ENCODE peak calls at places on chromosomes 12 and 14, in seven cellular contexts. P, D, M, W, K, C and U are unnamed samples.

GRCh38 chr12:57552692-57553321 is 3.0 kb downstream of the KIF5A start:
- DNase-seq in P (peak; percentile 28), D (no peak), M (no peak), W (no peak), K (no peak), C (peak; percentile 16), U (no peak)

GRCh38 chr14:92670967-92671366 is 77.5 kb downstream of the LGMN start:
- DNase-seq in P (peak; percentile 83), D (no peak), M (no peak), W (no peak), K (no peak), C (peak; percentile 35), U (no peak)

GRCh38 chr14:68552597-68552996 is 240.3 kb downstream of the ZFP36L1 start:
- DNase-seq in P (peak; percentile 45), D (no peak), M (no peak), W (no peak), K (no peak), C (peak; percentile 59), U (peak; percentile 30)

GRCh38 chr12:131499160-131499863 is 211.6 kb upstream of the SFSWAP start:
- DNase-seq in P (no peak), D (no peak), M (no peak), W (no peak), K (no peak), C (no peak), U (peak; percentile 52)

GRCh38 chr14:89767861-89768268 is 186.7 kb downstream of the EFCAB11 start:
- DNase-seq in P (peak; percentile 70), D (peak; percentile 66), M (peak; percentile 79), W (peak; percentile 45), K (no peak), C (peak; percentile 64), U (no peak)

GRCh38 chr12:65100140-65100539 is 21.0 kb downstream of the WIF1 start:
- DNase-seq in P (peak; percentile 39), D (no peak), M (no peak), W (no peak), K (no peak), C (no peak), U (no peak)

GRCh38 chr14:32010561-32011188 is 66.4 kb upstream of the ARHGAP5 start:
- DNase-seq in P (peak; percentile 87), D (no peak), M (no peak), W (peak; percentile 37), K (no peak), C (peak; percentile 67), U (no peak)

GRCh38 chr12:54040148-54040494 is 7.3 kb downstream of the HOXC5 start:
- DNase-seq in P (peak; percentile 73), D (no peak), M (no peak), W (no peak), K (no peak), C (no peak), U (no peak)

GRCh38 chr14:90805662-90806548 is 10.3 kb downstream of the TTC7B start:
- DNase-seq in P (peak; percentile 36), D (no peak), M (no peak), W (no peak), K (no peak), C (peak; percentile 21), U (peak; percentile 46)

GRCh38 chr12:16437281-16437816 is 89.9 kb downstream of the MGST1 start:
- DNase-seq in P (no peak), D (no peak), M (no peak), W (no peak), K (no peak), C (no peak), U (no peak)

GRCh38 chr12:78483767-78484315 is 380.7 kb upstream of the SYT1 start:
- DNase-seq in P (no peak), D (no peak), M (no peak), W (no peak), K (no peak), C (no peak), U (no peak)

GRCh38 chr12:55039761-55040160 is 20.0 kb downstream of the NEUROD4 start:
- DNase-seq in P (no peak), D (no peak), M (peak; percentile 26), W (no peak), K (no peak), C (no peak), U (no peak)

GRCh38 chr12:100826323-100826722 is 31.7 kb downstream of the ANO4 start:
- DNase-seq in P (peak; percentile 60), D (no peak), M (no peak), W (no peak), K (peak; percentile 54), C (peak; percentile 57), U (peak; percentile 15)

GRCh38 chr12:75887979-75888378 is 143.6 kb downstream of the PHLDA1 start:
- DNase-seq in P (no peak), D (no peak), M (no peak), W (no peak), K (no peak), C (no peak), U (no peak)

GRCh38 chr12:22206111-22206728 is 128.3 kb downstream of the ST8SIA1 start:
- DNase-seq in P (no peak), D (no peak), M (no peak), W (no peak), K (no peak), C (no peak), U (no peak)